ENCODE peak calls at places on chromosomes 16 and 17, in six cellular contexts. R, C, P, O, V and E are unnamed samples.

GRCh38 chr17:57879437-57880085 is 29.7 kb upstream of the MRPS23 start:
- DNase-seq in R (no peak), C (no peak), P (peak), O (no peak), V (no peak), E (peak)

GRCh38 chr17:72407336-72408121 is 286.7 kb downstream of the SOX9 start:
- DNase-seq in R (no peak), C (peak), P (no peak), O (no peak), V (no peak), E (no peak)

GRCh38 chr16:80804451-80805383 is at the start of gene CDYL2:
- DNase-seq in R (no peak), C (peak), P (no peak), O (no peak), V (no peak), E (peak)

GRCh38 chr17:21183468-21183867 is 30.5 kb downstream of the TMEM11 start:
- DNase-seq in R (no peak), C (no peak), P (peak), O (no peak), V (no peak), E (no peak)

GRCh38 chr16:3170440-3171180 is 17.4 kb upstream of the OR1F1 start:
- DNase-seq in R (no peak), C (peak), P (no peak), O (no peak), V (no peak), E (peak)

GRCh38 chr16:15807603-15808009 is 49.2 kb downstream of the MYH11 start:
- DNase-seq in R (no peak), C (peak), P (no peak), O (no peak), V (peak), E (peak)

GRCh38 chr17:65366102-65366844 is 195.2 kb downstream of the AXIN2 start:
- DNase-seq in R (no peak), C (no peak), P (no peak), O (no peak), V (no peak), E (no peak)

GRCh38 chr17:44024271-44024663 is 9.5 kb upstream of the TMEM101 start:
- DNase-seq in R (no peak), C (no peak), P (no peak), O (no peak), V (no peak), E (no peak)

GRCh38 chr16:19735074-19735867 is 17.2 kb downstream of the IQCK start:
- DNase-seq in R (no peak), C (no peak), P (no peak), O (no peak), V (no peak), E (no peak)

GRCh38 chr16:79372504-79373184 is 227.9 kb downstream of the MAF start:
- DNase-seq in R (no peak), C (no peak), P (no peak), O (no peak), V (no peak), E (no peak)

GRCh38 chr17:49694847-49695697 is 12.7 kb downstream of the SLC35B1 start:
- DNase-seq in R (no peak), C (peak), P (peak), O (no peak), V (peak), E (peak)

GRCh38 chr17:32769846-32770245 is 107.1 kb downstream of the MYO1D start:
- DNase-seq in R (no peak), C (peak), P (peak), O (no peak), V (no peak), E (no peak)

GRCh38 chr17:32774286-32775084 is 102.4 kb downstream of the MYO1D start:
- DNase-seq in R (no peak), C (peak), P (no peak), O (no peak), V (no peak), E (no peak)

GRCh38 chr17:32772453-32773025 is 104.4 kb downstream of the MYO1D start:
- DNase-seq in R (no peak), C (no peak), P (no peak), O (peak), V (no peak), E (no peak)

GRCh38 chr17:32771396-32771795 is 105.5 kb downstream of the MYO1D start:
- DNase-seq in R (no peak), C (no peak), P (no peak), O (no peak), V (no peak), E (no peak)
- TF ChIP-seq CREB1 in R (no peak), C (no peak), P (no peak), O (no peak), V (no peak), E (no peak)

GRCh38 chr17:60754057-60754604 is 76.5 kb downstream of the BCAS3 start:
- DNase-seq in R (no peak), C (no peak), P (no peak), O (no peak), V (no peak), E (no peak)

GRCh38 chr17:60749708-60750107 is 72.1 kb downstream of the BCAS3 start:
- DNase-seq in R (no peak), C (no peak), P (no peak), O (no peak), V (no peak), E (no peak)

GRCh38 chr17:60750645-60751044 is 73.0 kb downstream of the BCAS3 start:
- DNase-seq in R (no peak), C (no peak), P (no peak), O (no peak), V (no peak), E (no peak)

GRCh38 chr17:60751884-60752283 is 74.2 kb downstream of the BCAS3 start:
- DNase-seq in R (no peak), C (no peak), P (no peak), O (no peak), V (no peak), E (no peak)

DNA sequence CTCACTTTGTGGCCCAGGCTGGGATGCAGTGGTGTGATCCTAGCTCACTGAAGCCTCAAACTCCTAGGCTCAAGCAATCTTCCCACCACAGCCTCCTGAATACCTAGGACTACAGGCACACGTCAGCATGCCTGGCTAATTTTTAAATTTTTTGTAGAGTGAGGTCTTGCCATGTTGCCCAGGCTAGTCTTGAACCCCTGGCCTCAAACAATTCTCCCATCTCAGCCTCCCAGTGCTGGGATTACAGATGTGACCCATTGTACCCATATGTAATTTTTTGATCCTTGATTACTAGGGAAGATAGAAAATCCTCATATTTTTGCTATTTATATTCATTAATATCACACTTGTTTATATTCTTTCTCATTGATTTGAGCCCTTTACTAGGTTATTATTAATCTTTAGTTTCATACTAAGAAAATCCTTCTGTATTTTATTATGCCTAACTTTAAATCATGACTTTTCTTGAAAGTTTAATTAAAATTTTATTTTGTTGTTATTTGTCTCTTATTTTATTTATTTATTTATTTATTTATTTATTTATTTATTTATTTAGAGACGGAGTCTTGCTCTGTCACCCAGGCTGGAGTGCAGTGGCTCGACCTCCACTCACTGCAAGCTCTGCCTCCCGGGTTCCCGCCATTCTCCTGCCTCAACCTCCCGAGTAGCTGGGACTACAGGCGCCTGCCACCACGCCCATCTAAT is 75.4 kb downstream of the BCAS3 start:
- DNase-seq in R (no peak), C (no peak), P (no peak), O (no peak), V (no peak), E (no peak)
- TF ChIP-seq CREB1 in R (no peak), C (no peak), P (no peak), O (no peak), V (no peak), E (no peak)

GRCh38 chr17:35569405-35569804 is 8.8 kb upstream of the SLFN14 start:
- DNase-seq in R (no peak), C (no peak), P (no peak), O (no peak), V (no peak), E (no peak)

GRCh38 chr17:35566955-35567354 is 6.3 kb upstream of the SLFN14 start:
- DNase-seq in R (no peak), C (no peak), P (no peak), O (no peak), V (no peak), E (no peak)

DNA sequence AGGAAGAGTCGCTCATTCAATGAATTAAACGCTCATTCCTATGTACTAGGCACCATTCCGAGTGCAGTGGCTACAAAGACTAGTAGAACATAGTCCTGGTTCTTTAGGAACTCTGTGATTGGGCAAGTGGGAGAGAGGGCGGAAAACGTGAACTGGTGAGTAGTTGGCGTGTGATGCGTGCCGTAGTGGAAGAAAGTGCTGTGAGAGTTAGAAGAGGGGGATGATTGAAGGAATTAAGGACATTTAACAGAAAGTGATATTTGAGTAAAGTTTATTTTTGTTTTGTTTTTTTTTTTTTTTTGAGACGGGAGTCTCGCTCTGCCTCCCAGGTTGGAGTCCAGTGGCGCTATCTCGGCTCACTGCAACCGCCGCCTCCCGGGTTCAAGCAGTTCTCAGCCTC is 7.9 kb upstream of the SLFN14 start:
- DNase-seq in R (no peak), C (peak), P (peak), O (no peak), V (peak), E (no peak)
- TF ChIP-seq CREB1 in R (no peak), C (no peak), P (no peak), O (no peak), V (no peak), E (no peak)

GRCh38 chr17:7426203-7426863 is 917 bp downstream of the SPEM2 start:
- DNase-seq in R (no peak), C (no peak), P (no peak), O (no peak), V (no peak), E (no peak)
- TF ChIP-seq CREB1 in R (no peak), C (no peak), P (no peak), O (no peak), V (no peak), E (no peak)

GRCh38 chr17:79982986-79983385 is 52.7 kb downstream of the TBC1D16 start:
- DNase-seq in R (no peak), C (no peak), P (no peak), O (no peak), V (no peak), E (peak)
- TF ChIP-seq CREB1 in R (no peak), C (no peak), P (no peak), O (no peak), V (no peak), E (no peak)